ENCODE peak calls at places on chromosomes 5 and 9, in four cellular contexts. F is SW 1271, D is GM19239, Z is posterior vena cava. M is an unnamed sample.

GRCh38 chr5:151151263-151151660 is 6.3 kb downstream of the ANXA6 start:
- DNase-seq in F (no peak), D (no peak), Z (no peak), M (no peak)

GRCh38 chr9:130866474-130866965 is 30.1 kb downstream of the QRFP start:
- DNase-seq in D (peak; percentile 39), Z (no peak), F (peak; percentile 90), M (peak; percentile 87)

GRCh38 chr9:124197177-124198095 is 60.3 kb upstream of the NEK6 start:
- DNase-seq in Z (peak; percentile 81), D (no peak), F (no peak), M (no peak)

GRCh38 chr5:129345213-129345925 is 114.7 kb upstream of the ADAMTS19 start:
- DNase-seq in Z (no peak), D (no peak), F (no peak), M (no peak)

GRCh38 chr5:15601274-15601673 is 101.3 kb downstream of the FBXL7 start:
- DNase-seq in F (no peak), Z (no peak), D (no peak), M (peak; percentile 71)

GRCh38 chr9:71924576-71924975 is 13.1 kb downstream of the C9orf85 start:
- DNase-seq in D (no peak), F (no peak), Z (no peak), M (no peak)

GRCh38 chr9:4904322-4905134 is 80.5 kb upstream of the JAK2 start:
- DNase-seq in Z (no peak), F (no peak), D (no peak), M (no peak)

GRCh38 chr5:60806591-60807243 is 37.4 kb downstream of the ELOVL7 start:
- DNase-seq in Z (no peak), D (no peak), F (no peak), M (no peak)

GRCh38 chr5:134224905-134225779 is 731 bp downstream of the PPP2CA start:
- DNase-seq in D (peak; percentile 16), F (peak; percentile 70), Z (peak; percentile 89), M (peak; percentile 95)

GRCh38 chr5:137515238-137515637 is 16.1 kb upstream of the SPOCK1 start:
- DNase-seq in Z (no peak), D (no peak), F (no peak), M (no peak)

GRCh38 chr9:72982161-72982799 is 29.4 kb upstream of the ALDH1A1 start:
- DNase-seq in F (no peak), Z (no peak), D (no peak), M (no peak)

GRCh38 chr5:175094461-175094860 is 349.5 kb downstream of the DRD1 start:
- DNase-seq in Z (no peak), F (no peak), D (no peak), M (no peak)

GRCh38 chr5:137836997-137837396 is 30.7 kb upstream of the MYOT start:
- DNase-seq in Z (no peak), F (no peak), D (no peak), M (no peak)

GRCh38 chr5:169905017-169905416 is 75.3 kb downstream of the INSYN2B start:
- DNase-seq in F (no peak), D (no peak), Z (no peak), M (no peak)

GRCh38 chr5:139382371-139382770 is 726 bp downstream of the SLC23A1 start:
- DNase-seq in Z (peak; percentile 73), F (no peak), D (no peak), M (no peak)

GRCh38 chr5:119088438-119088837 is 17.6 kb downstream of the DMXL1 start:
- DNase-seq in F (no peak), Z (no peak), D (no peak), M (no peak)

GRCh38 chr5:82106207-82106606 is 134.4 kb downstream of the ATG10 start:
- DNase-seq in D (no peak), Z (no peak), F (no peak), M (no peak)

GRCh38 chr9:132410642-132411041 is 631 bp downstream of the CFAP77 start:
- DNase-seq in D (no peak), Z (no peak), F (no peak), M (peak; percentile 37)

GRCh38 chr5:27130587-27130986 is 92.2 kb upstream of the CDH9 start:
- DNase-seq in D (no peak), Z (no peak), F (no peak), M (no peak)

GRCh38 chr5:57334475-57334874 is 148.1 kb downstream of the ACTBL2 start:
- DNase-seq in Z (no peak), F (no peak), D (no peak), M (no peak)

GRCh38 chr5:146388418-146388817 is 49.8 kb downstream of the POU4F3 start:
- DNase-seq in D (no peak), F (no peak), Z (no peak), M (no peak)

GRCh38 chr5:149826574-149826973 is 96.5 kb downstream of the PPARGC1B start:
- DNase-seq in Z (no peak), F (no peak), D (no peak), M (no peak)

GRCh38 chr9:87276327-87276841 is 221.3 kb upstream of the DAPK1 start:
- DNase-seq in Z (no peak), F (peak; percentile 49), D (no peak), M (no peak)

GRCh38 chr9:108417726-108418125 is 438.1 kb downstream of the ACTL7B start:
- DNase-seq in Z (no peak), D (no peak), F (no peak), M (no peak)

GRCh38 chr5:83503662-83504061 is 32.1 kb downstream of the VCAN start:
- DNase-seq in D (no peak), Z (no peak), F (no peak), M (no peak)

GRCh38 chr5:73373814-73374510 is 74.6 kb downstream of the FOXD1 start:
- DNase-seq in Z (no peak), F (no peak), D (no peak), M (no peak)

GRCh38 chr9:1049641-1050040 is 516 bp upstream of the DMRT2 start:
- DNase-seq in D (no peak), Z (no peak), F (no peak), M (no peak)

GRCh38 chr5:120207139-120207538 is 257.0 kb upstream of the PRR16 start:
- DNase-seq in F (no peak), D (no peak), Z (no peak), M (no peak)

GRCh38 chr9:80467632-80468031 is 895.9 kb downstream of the TLE4 start:
- DNase-seq in D (no peak), F (no peak), Z (no peak), M (no peak)

M was measured in retina.